ENCODE peak calls at places on chromosome 1, in seven cellular contexts. X, D, I, O, M, B and V are unnamed samples.

GRCh38 chr1:155989992-155990325 is 11.6 kb upstream of the ARHGEF2 start:
- DNase-seq in X (no peak), D (no peak), I (no peak), O (no peak), M (no peak), B (no peak), V (no peak)

GRCh38 chr1:202811296-202812175 is 782 bp downstream of the PCAT6 start:
- DNase-seq in X (no peak), D (no peak), I (peak), O (no peak), M (peak), B (no peak), V (peak)

GRCh38 chr1:61104213-61104612 is 21.9 kb downstream of the NFIA start:
- DNase-seq in X (no peak), D (no peak), I (no peak), O (no peak), M (no peak), B (no peak), V (no peak)

GRCh38 chr1:32965251-32965643 is 638 bp upstream of the RNF19B start:
- DNase-seq in X (no peak), D (no peak), I (no peak), O (no peak), M (no peak), B (no peak), V (no peak)

GRCh38 chr1:242542271-242542670 is 17.8 kb upstream of the PLD5 start:
- DNase-seq in X (no peak), D (no peak), I (no peak), O (no peak), M (no peak), B (no peak), V (no peak)

GRCh38 chr1:226373376-226373775 is 34.5 kb downstream of the PARP1 start:
- DNase-seq in X (no peak), D (no peak), I (no peak), O (no peak), M (no peak), B (no peak), V (no peak)

GRCh38 chr1:70978623-70979022 is 69.0 kb downstream of the PTGER3 start:
- DNase-seq in X (no peak), D (no peak), I (peak), O (no peak), M (no peak), B (no peak), V (no peak)

GRCh38 chr1:109256971-109257681 is 7.8 kb downstream of the CELSR2 start:
- DNase-seq in X (no peak), D (no peak), I (no peak), O (no peak), M (no peak), B (no peak), V (no peak)

GRCh38 chr1:201597551-201598230 is 58.8 kb downstream of the NAV1 start:
- DNase-seq in X (no peak), D (peak), I (no peak), O (no peak), M (no peak), B (peak), V (no peak)

GRCh38 chr1:226201029-226201593 is 14.6 kb upstream of the ACBD3 start:
- DNase-seq in X (peak), D (no peak), I (no peak), O (no peak), M (no peak), B (no peak), V (peak)

GRCh38 chr1:5620997-5621396 is 371.2 kb downstream of the NPHP4 start:
- DNase-seq in X (peak), D (no peak), I (peak), O (no peak), M (no peak), B (no peak), V (no peak)

GRCh38 chr1:58720680-58721079 is 20.8 kb upstream of the MYSM1 start:
- DNase-seq in X (no peak), D (no peak), I (no peak), O (no peak), M (no peak), B (no peak), V (no peak)

GRCh38 chr1:235595079-235595478 is 54.5 kb downstream of the GNG4 start:
- DNase-seq in X (no peak), D (no peak), I (no peak), O (no peak), M (no peak), B (no peak), V (no peak)

GRCh38 chr1:76084029-76084627 is 9.6 kb downstream of the ST6GALNAC3 start:
- DNase-seq in X (no peak), D (no peak), I (no peak), O (no peak), M (no peak), B (no peak), V (no peak)

GRCh38 chr1:61056674-61057439 is 25.5 kb upstream of the NFIA start:
- DNase-seq in X (no peak), D (peak), I (peak), O (peak), M (no peak), B (peak), V (peak)

GRCh38 chr1:205313681-205314308 is 7.8 kb downstream of the NUAK2 start:
- DNase-seq in X (no peak), D (peak), I (peak), O (peak), M (no peak), B (peak), V (peak)